ENCODE peak calls at places on chromosomes 11 and 22, in six cellular contexts. Q is HCT116, R is transverse colon, D is esophagus squamous epithelium, W is tibial artery, B is OCI-LY7. H is an unnamed sample.

GRCh38 chr22:44172370-44173108 is 8.2 kb upstream of the PARVG start:
- DNase-seq in Q (no peak), R (peak), D (no peak), W (peak), B (no peak), H (peak)

GRCh38 chr22:39176067-39176621 is 23.7 kb upstream of the CBX7 start:
- DNase-seq in Q (no peak), R (peak), D (no peak), W (peak), B (no peak), H (no peak)

GRCh38 chr11:34623463-34623862 is 2.6 kb downstream of the EHF start:
- DNase-seq in Q (no peak), R (no peak), D (no peak), W (no peak), B (no peak), H (peak)

GRCh38 chr11:72405009-72405408 is 29.3 kb downstream of the CLPB start:
- DNase-seq in Q (no peak), R (no peak), D (no peak), W (no peak), B (no peak), H (no peak)

GRCh38 chr11:43788394-43788793 is 92.2 kb upstream of the ALKBH3 start:
- DNase-seq in Q (no peak), R (peak), D (no peak), W (peak), B (peak), H (no peak)

GRCh38 chr11:9254416-9254815 is 10.7 kb downstream of the DENND5A start:
- DNase-seq in Q (no peak), R (no peak), D (no peak), W (no peak), B (no peak), H (no peak)

GRCh38 chr11:68839953-68840641 is 1.6 kb downstream of the CPT1A start:
- DNase-seq in Q (no peak), R (peak), D (no peak), W (no peak), B (peak), H (peak)

GRCh38 chr11:2166091-2166851 is 5.3 kb upstream of the INS start:
- DNase-seq in Q (no peak), R (no peak), D (no peak), W (no peak), B (no peak), H (peak)

GRCh38 chr11:88384678-88385015 is 47.1 kb upstream of the CTSC start:
- DNase-seq in Q (no peak), R (no peak), D (no peak), W (no peak), B (no peak), H (peak)

GRCh38 chr11:72704028-72704782 is 30.0 kb upstream of the PDE2A start:
- DNase-seq in Q (no peak), R (no peak), D (no peak), W (no peak), B (no peak), H (no peak)

GRCh38 chr11:44681698-44682097 is 45.1 kb upstream of the TSPAN18 start:
- DNase-seq in Q (no peak), R (no peak), D (no peak), W (no peak), B (no peak), H (peak)

GRCh38 chr22:29112102-29112501 is 39.3 kb downstream of the KREMEN1 start:
- DNase-seq in Q (no peak), R (no peak), D (no peak), W (no peak), B (no peak), H (no peak)

GRCh38 chr22:35558031-35558430 is 17.4 kb downstream of the RASD2 start:
- DNase-seq in Q (no peak), R (no peak), D (no peak), W (no peak), B (no peak), H (no peak)

GRCh38 chr11:133134561-133135173 is 397.6 kb downstream of the OPCML start:
- DNase-seq in Q (no peak), R (peak), D (no peak), W (no peak), B (peak), H (peak)

GRCh38 chr11:7098235-7098832 is 9.5 kb downstream of the RBMXL2 start:
- DNase-seq in Q (peak), R (no peak), D (no peak), W (no peak), B (peak), H (peak)

GRCh38 chr22:46087816-46088277 is 62.5 kb upstream of the PPARA start:
- DNase-seq in Q (no peak), R (peak), D (no peak), W (peak), B (no peak), H (no peak)

GRCh38 chr22:24592846-24593809 is at the start of gene LRRC75B:
- DNase-seq in Q (peak), R (peak), D (no peak), W (peak), B (no peak), H (peak)

GRCh38 chr22:33577862-33578411 is 342.3 kb downstream of the LARGE1 start:
- DNase-seq in Q (no peak), R (no peak), D (no peak), W (no peak), B (peak), H (no peak)

GRCh38 chr11:47259178-47259977 is 1.6 kb downstream of the NR1H3 start:
- DNase-seq in Q (no peak), R (peak), D (no peak), W (no peak), B (peak), H (peak)

GRCh38 chr22:23539135-23539838 is 40.8 kb downstream of the IGLL1 start:
- DNase-seq in Q (peak), R (peak), D (peak), W (peak), B (peak), H (peak)

GRCh38 chr11:78795862-78796261 is 221.2 kb upstream of the NARS2 start:
- DNase-seq in Q (no peak), R (no peak), D (no peak), W (no peak), B (no peak), H (no peak)

GRCh38 chr11:109954534-109954933 is 138.7 kb upstream of the ZC3H12C start:
- DNase-seq in Q (no peak), R (no peak), D (no peak), W (no peak), B (no peak), H (no peak)

GRCh38 chr11:118980191-118980881 is 8.8 kb downstream of the FOXR1 start:
- DNase-seq in Q (no peak), R (no peak), D (no peak), W (peak), B (no peak), H (no peak)

GRCh38 chr22:27990879-27991278 is 71.8 kb upstream of the PITPNB start:
- DNase-seq in Q (peak), R (peak), D (no peak), W (peak), B (peak), H (peak)

GRCh38 chr11:111531687-111532364 is 8.7 kb upstream of the LAYN start:
- DNase-seq in Q (peak), R (no peak), D (no peak), W (no peak), B (no peak), H (peak)

GRCh38 chr11:133418218-133418617 is 114.1 kb downstream of the OPCML start:
- DNase-seq in Q (no peak), R (no peak), D (no peak), W (no peak), B (no peak), H (no peak)

GRCh38 chr11:36540998-36541397 is 26.8 kb upstream of the RAG1 start:
- DNase-seq in Q (peak), R (peak), D (no peak), W (no peak), B (peak), H (peak)

GRCh38 chr11:86160546-86161149 is 83.9 kb upstream of the EED start:
- DNase-seq in Q (no peak), R (no peak), D (no peak), W (no peak), B (no peak), H (no peak)

GRCh38 chr11:95142431-95142830 is 52.8 kb downstream of the ENDOD1 start:
- DNase-seq in Q (no peak), R (no peak), D (no peak), W (no peak), B (no peak), H (no peak)

GRCh38 chr22:41256254-41256897 is 15.6 kb upstream of the CHADL start:
- DNase-seq in Q (no peak), R (no peak), D (no peak), W (no peak), B (no peak), H (no peak)

GRCh38 chr11:117145393-117145761 is 1.3 kb downstream of the PAFAH1B2 start:
- DNase-seq in Q (no peak), R (peak), D (no peak), W (no peak), B (peak), H (peak)
- TF ChIP-seq CTCF in Q (no peak), R (no peak), D (no peak), W (no peak), B (peak), H (peak)

GRCh38 chr11:76135491-76135890 is 70.8 kb downstream of the WNT11 start:
- DNase-seq in Q (no peak), R (no peak), D (no peak), W (no peak), B (no peak), H (no peak)

GRCh38 chr11:76131142-76131541 is 75.2 kb downstream of the WNT11 start:
- DNase-seq in Q (no peak), R (no peak), D (no peak), W (no peak), B (no peak), H (no peak)

GRCh38 chr11:76131585-76131984 is 74.7 kb downstream of the WNT11 start:
- DNase-seq in Q (no peak), R (no peak), D (no peak), W (no peak), B (no peak), H (no peak)

GRCh38 chr11:76132268-76132667 is 74.0 kb downstream of the WNT11 start:
- DNase-seq in Q (no peak), R (no peak), D (no peak), W (no peak), B (no peak), H (no peak)

DNA sequence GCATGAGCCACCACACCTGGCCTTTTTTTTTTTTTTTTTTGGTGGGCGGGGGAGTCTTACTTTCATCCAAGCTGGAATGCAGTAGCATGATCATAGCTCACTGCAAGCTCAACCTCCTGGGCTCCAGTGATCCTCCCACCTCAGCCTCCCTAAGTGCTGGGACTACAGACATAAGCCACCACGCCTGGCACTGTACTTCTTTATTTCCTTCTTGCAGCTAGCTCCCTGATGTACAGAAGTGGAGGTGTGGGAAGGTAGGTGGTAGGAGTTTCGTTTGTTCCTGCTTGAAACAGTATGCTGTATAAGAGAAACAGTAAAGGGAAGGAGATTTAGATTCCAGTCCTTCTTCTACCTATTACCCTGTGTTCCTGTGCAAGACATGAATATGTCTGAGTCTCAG is 72.1 kb downstream of the WNT11 start:
- DNase-seq in Q (no peak), R (no peak), D (no peak), W (no peak), B (no peak), H (no peak)
- H3K4me3 ChIP-seq in Q (no peak), R (no peak), D (no peak), W (no peak), B (no peak), H (no peak)

GRCh38 chr11:129946256-129946655 is 50.9 kb upstream of the NFRKB start:
- DNase-seq in Q (no peak), R (no peak), D (no peak), W (no peak), B (peak), H (no peak)

GRCh38 chr11:129945377-129945776 is 50.0 kb upstream of the NFRKB start:
- DNase-seq in Q (no peak), R (no peak), D (no peak), W (no peak), B (no peak), H (no peak)

GRCh38 chr11:129946965-129947364 is 51.6 kb upstream of the NFRKB start:
- DNase-seq in Q (no peak), R (no peak), D (no peak), W (no peak), B (peak), H (no peak)

GRCh38 chr11:129949067-129949466 is 53.6 kb downstream of the PRDM10 start:
- DNase-seq in Q (no peak), R (no peak), D (no peak), W (no peak), B (no peak), H (no peak)

DNA sequence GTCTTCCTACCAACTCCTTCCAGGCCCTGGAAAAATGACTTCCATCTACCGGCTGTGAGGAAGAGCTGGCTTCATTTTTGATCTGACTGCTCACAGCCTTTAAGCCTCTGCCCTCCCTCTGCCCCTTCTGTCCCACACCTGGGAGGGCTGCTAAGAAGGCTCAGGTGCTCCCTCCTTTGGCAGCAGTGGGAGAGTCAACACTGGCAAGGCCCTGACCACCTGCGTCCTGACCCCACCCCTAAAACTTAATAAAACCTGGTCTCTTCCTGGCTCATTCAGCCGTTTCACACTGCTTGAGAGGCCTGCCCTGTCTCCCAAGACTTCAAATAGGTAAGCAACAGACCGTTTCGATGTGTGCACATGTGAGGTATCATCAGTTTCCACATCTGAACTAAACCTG is 52.1 kb upstream of the NFRKB start:
- DNase-seq in Q (no peak), R (no peak), D (no peak), W (no peak), B (peak), H (no peak)
- TF ChIP-seq CTCF in Q (no peak), R (no peak), D (no peak), W (no peak), B (peak), H (no peak)

DNA sequence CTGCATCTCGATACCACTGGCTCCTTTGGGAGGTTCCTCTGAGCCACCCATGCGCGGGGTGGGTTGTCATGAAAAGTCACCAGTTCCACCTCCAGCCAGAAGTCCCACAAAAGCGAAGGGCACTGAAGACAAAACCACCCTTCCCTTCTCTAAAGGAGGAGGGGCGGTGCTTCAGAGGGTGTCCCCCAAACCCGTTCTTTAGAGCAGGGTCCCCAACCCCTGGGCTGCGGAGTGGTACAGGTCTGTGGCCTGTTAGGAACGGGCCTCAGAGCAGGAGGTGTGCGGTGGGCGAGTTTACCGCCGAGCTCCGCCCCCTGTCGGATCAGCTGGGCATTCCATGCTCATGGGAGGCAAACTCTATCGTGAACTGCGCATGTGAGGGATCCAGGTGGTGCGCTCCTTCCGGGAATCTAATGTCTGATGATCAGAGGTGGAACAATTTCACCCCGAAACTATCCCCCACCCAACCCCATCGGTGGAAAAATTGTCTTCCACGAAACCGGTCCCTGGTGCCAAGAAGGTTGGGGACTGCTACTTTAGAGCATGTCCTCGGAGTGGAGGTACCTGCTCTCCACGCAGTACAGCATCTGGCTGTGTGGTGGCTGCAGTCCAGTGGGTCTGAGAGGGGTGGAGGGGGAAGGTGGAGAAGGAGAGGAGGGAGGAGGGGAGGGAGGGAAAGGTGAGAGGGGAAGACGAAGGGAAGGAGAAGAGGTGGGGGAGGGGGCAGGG is 72.9 kb upstream of the SEPTIN5 start:
- DNase-seq in Q (peak), R (no peak), D (no peak), W (no peak), B (no peak), H (no peak)
- H3K4me3 ChIP-seq in Q (peak), R (no peak), D (no peak), W (no peak), B (no peak), H (no peak)

DNA sequence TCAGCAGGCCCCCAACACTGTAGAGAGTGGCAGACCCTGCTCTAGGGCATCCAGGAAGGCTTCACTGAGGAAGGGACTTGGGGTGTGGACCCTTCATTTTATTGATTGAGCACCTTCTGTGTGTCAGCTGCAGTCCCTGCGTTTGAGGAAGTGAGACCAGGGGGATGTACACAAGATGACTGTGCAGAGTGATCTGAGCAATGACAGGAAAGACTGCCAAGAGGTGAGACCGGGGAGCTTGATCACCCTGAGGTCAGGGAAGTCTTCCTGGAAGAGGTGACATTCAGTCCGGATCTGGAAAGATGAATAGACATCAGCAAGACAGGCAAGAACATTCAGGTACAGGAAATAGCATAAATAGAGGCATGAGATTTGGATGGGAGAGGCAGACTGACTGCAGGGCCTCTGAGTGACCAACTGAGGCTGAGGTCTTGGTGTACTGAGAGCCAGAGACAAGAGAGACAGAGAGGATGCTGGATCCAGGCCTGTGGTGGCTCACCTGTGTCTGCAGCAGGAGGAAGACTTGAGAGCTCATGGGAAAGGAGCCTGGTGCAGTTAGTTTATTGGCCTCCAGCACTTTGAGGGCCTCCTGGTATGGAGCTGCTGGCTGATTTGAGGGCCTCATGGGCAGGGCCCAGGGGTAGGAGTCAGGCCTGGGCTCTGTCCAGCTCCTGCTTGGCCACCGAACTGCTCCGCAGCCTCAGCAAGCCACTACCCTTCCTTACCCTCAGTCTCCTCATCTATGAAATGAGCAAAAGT is 5.2 kb downstream of the DGAT2 start:
- DNase-seq in Q (no peak), R (peak), D (no peak), W (no peak), B (peak), H (peak)
- TF ChIP-seq CTCF in Q (no peak), R (no peak), D (no peak), W (no peak), B (no peak), H (no peak)

H was measured in GM12865.